ENCODE peak calls at places on chromosomes 6 and 20, in seven cellular contexts. Z is nephron progenitor cell, L is type B pancreatic cell, H is A549, D is uterus, N is neural progenitor cell, A is choroid plexus epithelial cell. P is an unnamed sample.
A peak's percentile ranks its signal among the peaks of the same experiment; 100 is the strongest.

GRCh38 chr6:158531970-158532369 is 27.9 kb upstream of the TMEM181 start:
- DNase-seq in Z (no peak), L (no peak), H (no peak), D (no peak), N (no peak), A (no peak), P (no peak)

GRCh38 chr20:59777321-59777705 is 156.1 kb downstream of the SYCP2 start:
- DNase-seq in Z (no peak), L (no peak), H (no peak), D (no peak), N (no peak), A (no peak), P (no peak)

GRCh38 chr6:29845405-29846006 is 17.9 kb downstream of the HLA-G start:
- DNase-seq in Z (no peak), L (no peak), H (peak; percentile 47), D (no peak), N (no peak), A (no peak), P (no peak)

GRCh38 chr6:71298459-71298858 is 9.8 kb downstream of the OGFRL1 start:
- DNase-seq in Z (no peak), L (no peak), H (no peak), D (no peak), N (peak; percentile 19), A (no peak), P (no peak)

GRCh38 chr20:8602389-8603116 is 466.3 kb upstream of the PLCB4 start:
- DNase-seq in Z (no peak), L (no peak), H (no peak), D (no peak), N (no peak), A (peak; percentile 16), P (peak; percentile 44)

GRCh38 chr6:161066511-161066910 is 74.9 kb downstream of the MAP3K4 start:
- DNase-seq in Z (no peak), L (no peak), H (no peak), D (no peak), N (no peak), A (no peak), P (no peak)

GRCh38 chr20:49615401-49616153 is 47.6 kb upstream of the PTGIS start:
- DNase-seq in Z (no peak), L (no peak), H (peak; percentile 93), D (no peak), N (no peak), A (no peak), P (no peak)

GRCh38 chr6:90720404-90720803 is 133.5 kb upstream of the MAP3K7 start:
- DNase-seq in Z (no peak), L (no peak), H (no peak), D (no peak), N (no peak), A (no peak), P (no peak)

GRCh38 chr6:47836046-47836445 is 54.2 kb downstream of the OPN5 start:
- DNase-seq in Z (no peak), L (no peak), H (no peak), D (no peak), N (no peak), A (no peak), P (no peak)

GRCh38 chr6:37101991-37102298 is 68.0 kb upstream of the PIM1 start:
- DNase-seq in Z (no peak), L (no peak), H (no peak), D (no peak), N (no peak), A (no peak), P (no peak)

GRCh38 chr6:44030812-44031454 is 96.3 kb downstream of the MRPL14 start:
- DNase-seq in Z (no peak), L (no peak), H (no peak), D (peak; percentile 32), N (no peak), A (no peak), P (no peak)

GRCh38 chr6:113529191-113529590 is 328.0 kb upstream of the MARCKS start:
- DNase-seq in Z (no peak), L (no peak), H (no peak), D (no peak), N (no peak), A (peak; percentile 25), P (no peak)

GRCh38 chr6:156659317-156660198 is 117.6 kb upstream of the ARID1B start:
- DNase-seq in Z (no peak), L (no peak), H (no peak), D (no peak), N (no peak), A (no peak), P (peak; percentile 43)

GRCh38 chr6:11367638-11368199 is 135.3 kb upstream of the NEDD9 start:
- DNase-seq in Z (no peak), L (no peak), H (peak; percentile 75), D (no peak), N (peak; percentile 13), A (no peak), P (no peak)

GRCh38 chr20:8930691-8931090 is 138.2 kb upstream of the PLCB4 start:
- DNase-seq in Z (no peak), L (no peak), H (no peak), D (no peak), N (no peak), A (no peak), P (no peak)

GRCh38 chr6:5566718-5567117 is 305.4 kb downstream of the FARS2 start:
- DNase-seq in Z (no peak), L (no peak), H (no peak), D (no peak), N (no peak), A (no peak), P (no peak)

GRCh38 chr6:105739764-105740163 is 336.9 kb upstream of the PREP start:
- DNase-seq in Z (no peak), L (no peak), H (no peak), D (no peak), N (no peak), A (no peak), P (no peak)

GRCh38 chr20:49045440-49046086 is 549 bp upstream of the CSE1L start:
- DNase-seq in Z (peak; percentile 14), L (no peak), H (no peak), D (no peak), N (no peak), A (no peak), P (no peak)

GRCh38 chr20:6629564-6629963 is 137.9 kb upstream of the BMP2 start:
- DNase-seq in Z (no peak), L (no peak), H (no peak), D (no peak), N (no peak), A (no peak), P (no peak)

GRCh38 chr20:6622041-6622440 is 145.4 kb upstream of the BMP2 start:
- DNase-seq in Z (no peak), L (no peak), H (no peak), D (no peak), N (no peak), A (no peak), P (no peak)

GRCh38 chr20:6623989-6624388 is 143.5 kb upstream of the BMP2 start:
- DNase-seq in Z (peak; percentile 7), L (no peak), H (no peak), D (no peak), N (peak; percentile 69), A (no peak), P (no peak)

GRCh38 chr20:6630494-6630893 is 137.0 kb upstream of the BMP2 start:
- DNase-seq in Z (no peak), L (no peak), H (no peak), D (no peak), N (no peak), A (no peak), P (no peak)

DNA sequence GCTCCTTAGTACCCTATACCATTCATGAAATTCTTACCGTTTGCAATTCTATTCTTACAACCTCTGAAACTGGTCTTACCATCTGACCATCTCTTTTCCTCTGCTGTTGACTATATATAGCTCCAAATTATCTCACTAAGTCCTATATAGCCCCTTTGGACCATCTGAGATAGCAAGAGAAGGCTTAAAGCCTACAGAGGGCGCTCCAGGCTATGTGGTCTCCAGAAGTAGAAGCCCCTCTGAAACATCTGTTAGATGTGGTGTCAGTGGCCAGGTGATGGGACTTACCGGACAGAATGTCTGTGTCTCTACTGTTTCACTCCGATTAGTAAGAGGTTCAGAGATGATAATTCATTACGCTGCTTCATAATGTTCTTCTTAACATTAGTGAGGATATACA is 140.7 kb upstream of the BMP2 start:
- DNase-seq in Z (no peak), L (no peak), H (no peak), D (no peak), N (peak; percentile 17), A (no peak), P (no peak)
- TF ChIP-seq CTCF in Z (no peak), L (no peak), H (no peak), D (no peak), N (peak; percentile 39), A (peak; percentile 10), P (no peak)

GRCh38 chr6:32843979-32844838 is at the start of gene PSMB8:
- DNase-seq in Z (peak; percentile 95), L (peak; percentile 91), H (peak; percentile 87), D (peak; percentile 96), N (peak; percentile 96), A (peak; percentile 95), P (peak; percentile 92)
- TF ChIP-seq CTCF in Z (no peak), L (peak; percentile 42), H (no peak), D (no peak), N (no peak), A (peak; percentile 45), P (no peak)

DNA sequence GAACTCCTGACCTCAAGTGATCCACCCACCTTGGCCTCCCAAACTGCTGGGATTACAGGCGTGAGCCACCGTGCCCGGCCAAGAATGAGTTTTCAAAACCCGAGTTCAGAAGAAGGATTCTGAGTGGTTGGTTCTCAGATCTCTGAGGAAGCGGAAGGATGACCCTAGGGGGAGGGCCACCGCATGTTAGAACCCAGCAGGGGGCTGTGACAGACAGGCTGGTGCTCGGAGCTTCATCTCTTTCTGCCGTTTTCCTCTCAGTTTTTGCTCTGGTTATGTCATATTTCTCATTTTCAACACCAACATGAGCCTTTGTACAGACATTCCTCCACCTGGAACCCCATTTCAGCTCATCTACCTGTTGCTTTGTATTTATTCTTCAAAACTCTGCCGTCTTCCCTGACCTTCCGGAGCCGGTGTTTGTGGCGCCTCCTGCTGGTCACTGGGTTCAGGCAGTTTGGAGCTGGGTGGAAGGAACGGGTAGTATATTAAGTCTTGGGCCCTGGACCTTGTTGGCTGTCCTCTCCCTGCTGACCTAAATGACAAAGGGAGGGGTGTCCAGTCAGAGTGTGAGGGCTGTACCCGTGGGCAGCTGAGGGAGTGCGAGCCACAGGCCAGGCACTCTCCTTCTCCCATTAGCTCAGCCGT is at the start of gene DEFB123:
- DNase-seq in Z (no peak), L (no peak), H (no peak), D (no peak), N (no peak), A (no peak), P (no peak)
- TF ChIP-seq CTCF in Z (no peak), L (peak; percentile 33), H (peak; percentile 24), D (no peak), N (peak; percentile 4), A (peak; percentile 13), P (peak; percentile 40)

DNA sequence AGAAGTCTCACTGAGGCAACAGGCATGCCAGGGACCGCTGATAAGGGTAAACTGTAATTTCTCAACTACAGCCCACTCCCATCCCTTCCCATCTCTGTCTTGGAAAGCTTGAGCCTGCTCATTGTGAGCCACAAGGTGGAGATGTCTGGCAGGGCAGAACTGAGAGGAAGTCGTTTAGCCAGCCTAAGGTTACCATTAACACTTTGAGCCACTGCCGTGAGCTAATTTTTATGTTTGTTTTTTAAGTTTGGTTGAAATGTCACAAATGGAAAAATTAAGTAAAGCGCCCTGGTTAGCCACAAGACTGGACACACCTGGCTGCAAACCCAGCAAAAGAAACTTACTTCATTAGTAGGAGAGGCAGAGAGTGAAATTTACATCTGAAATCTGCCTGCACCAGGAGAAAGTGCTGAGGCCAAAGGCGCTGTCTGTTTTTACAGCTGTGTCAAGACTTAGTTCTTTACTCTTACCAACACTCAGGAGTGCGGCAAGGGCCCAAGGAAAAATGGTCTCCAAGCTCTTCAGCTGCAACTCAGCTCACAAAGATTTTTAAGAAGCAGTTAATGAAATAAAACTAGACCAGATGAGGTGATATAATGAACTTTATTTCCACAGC is 50.0 kb upstream of the FAM83C start:
- DNase-seq in Z (no peak), L (no peak), H (no peak), D (no peak), N (peak; percentile 27), A (peak; percentile 62), P (no peak)
- TF ChIP-seq CTCF in Z (no peak), L (no peak), H (no peak), D (no peak), N (peak; percentile 40), A (peak; percentile 79), P (peak; percentile 44)

P was measured in GM13977.